ENCODE peak calls at places on chromosomes 3 and 15, in five cellular contexts. O is IMR-90, M is mammary epithelial cell, F is PC-3, U is neuronal stem cell. Y is an unnamed sample.

GRCh38 chr3:72082121-72082715 is 297.3 kb upstream of the PROK2 start:
- DNase-seq in F (no peak), O (no peak), M (no peak), U (no peak), Y (no peak)

GRCh38 chr3:73624363-73625123 is at the start of gene PDZRN3:
- DNase-seq in U (peak), F (no peak), O (peak), M (peak), Y (peak)

GRCh38 chr3:119149484-119149883 is 3.5 kb downstream of the TEX55 start:
- DNase-seq in O (peak), U (no peak), M (peak), F (peak), Y (no peak)

GRCh38 chr15:55823699-55824098 is 80.7 kb upstream of the PRTG start:
- DNase-seq in O (peak), F (no peak), U (no peak), M (no peak), Y (no peak)

GRCh38 chr3:11568503-11569155 is 75.1 kb downstream of the VGLL4 start:
- DNase-seq in M (peak), F (peak), O (peak), U (no peak), Y (peak)

GRCh38 chr3:195015021-195015420 is 255.9 kb downstream of the XXYLT1 start:
- DNase-seq in U (no peak), M (peak), F (no peak), O (no peak), Y (no peak)

GRCh38 chr3:115341208-115341607 is 194.1 kb upstream of the ZBTB20 start:
- DNase-seq in O (peak), U (no peak), F (peak), M (peak), Y (no peak)

GRCh38 chr15:31214864-31215489 is 111.7 kb upstream of the KLF13 start:
- DNase-seq in O (no peak), F (peak), U (no peak), M (peak), Y (peak)

GRCh38 chr3:62950227-62950626 is 75.0 kb upstream of the CADPS start:
- DNase-seq in U (no peak), F (no peak), O (no peak), M (no peak), Y (no peak)

GRCh38 chr15:75203017-75203907 is 1.6 kb downstream of the C15orf39 start:
- DNase-seq in F (peak), M (peak), U (no peak), O (peak), Y (peak)

GRCh38 chr3:56878046-56878445 is 76.3 kb upstream of the ARHGEF3 start:
- DNase-seq in U (no peak), O (peak), F (no peak), M (no peak), Y (no peak)

GRCh38 chr3:135106445-135106844 is 311.4 kb downstream of the EPHB1 start:
- DNase-seq in U (peak), O (peak), M (no peak), F (peak), Y (no peak)

GRCh38 chr3:94587291-94587690 is 524.4 kb downstream of the NSUN3 start:
- DNase-seq in F (peak), O (no peak), M (no peak), U (no peak), Y (no peak)

GRCh38 chr3:53531749-53532148 is 37.3 kb downstream of the CACNA1D start:
- DNase-seq in F (peak), U (no peak), O (no peak), M (no peak), Y (no peak)

GRCh38 chr3:9778102-9778501 is 8.4 kb upstream of the CAMK1 start:
- DNase-seq in F (peak), U (no peak), O (peak), M (peak), Y (no peak)

GRCh38 chr3:77065750-77066149 is 25.9 kb downstream of the ROBO2 start:
- DNase-seq in M (no peak), U (no peak), F (no peak), O (no peak), Y (no peak)

GRCh38 chr15:46409879-46410278 is 775.0 kb downstream of the SQOR start:
- DNase-seq in U (no peak), F (no peak), O (no peak), M (no peak), Y (no peak)

GRCh38 chr3:140456974-140457373 is 220.9 kb upstream of the TRIM42 start:
- DNase-seq in F (no peak), O (no peak), U (no peak), M (no peak), Y (no peak)

GRCh38 chr3:16671690-16672089 is 66.5 kb upstream of the DAZL start:
- DNase-seq in O (no peak), F (no peak), U (no peak), M (no peak), Y (no peak)

GRCh38 chr15:61195116-61196002 is 33.7 kb downstream of the RORA start:
- DNase-seq in U (peak), O (peak), M (peak), F (peak), Y (no peak)

GRCh38 chr15:57769266-57769665 is 62.8 kb downstream of the POLR2M start:
- DNase-seq in F (no peak), M (no peak), U (no peak), O (peak), Y (peak)

GRCh38 chr3:132343018-132343612 is 25.9 kb downstream of the ACP3 start:
- DNase-seq in U (peak), M (peak), F (peak), O (peak), Y (no peak)

GRCh38 chr3:38164966-38165721 is at the start of gene OXSR1:
- DNase-seq in F (peak), O (peak), M (peak), U (peak), Y (peak)

GRCh38 chr3:38163117-38163870 is 2.0 kb upstream of the OXSR1 start:
- DNase-seq in U (no peak), O (no peak), F (peak), M (no peak), Y (no peak)

GRCh38 chr3:38165722-38166387 is 518 bp downstream of the OXSR1 start:
- DNase-seq in O (peak), F (peak), U (no peak), M (no peak), Y (no peak)

GRCh38 chr3:38168151-38168987 is 3.0 kb downstream of the OXSR1 start:
- DNase-seq in F (peak), U (no peak), O (peak), M (peak), Y (no peak)

DNA sequence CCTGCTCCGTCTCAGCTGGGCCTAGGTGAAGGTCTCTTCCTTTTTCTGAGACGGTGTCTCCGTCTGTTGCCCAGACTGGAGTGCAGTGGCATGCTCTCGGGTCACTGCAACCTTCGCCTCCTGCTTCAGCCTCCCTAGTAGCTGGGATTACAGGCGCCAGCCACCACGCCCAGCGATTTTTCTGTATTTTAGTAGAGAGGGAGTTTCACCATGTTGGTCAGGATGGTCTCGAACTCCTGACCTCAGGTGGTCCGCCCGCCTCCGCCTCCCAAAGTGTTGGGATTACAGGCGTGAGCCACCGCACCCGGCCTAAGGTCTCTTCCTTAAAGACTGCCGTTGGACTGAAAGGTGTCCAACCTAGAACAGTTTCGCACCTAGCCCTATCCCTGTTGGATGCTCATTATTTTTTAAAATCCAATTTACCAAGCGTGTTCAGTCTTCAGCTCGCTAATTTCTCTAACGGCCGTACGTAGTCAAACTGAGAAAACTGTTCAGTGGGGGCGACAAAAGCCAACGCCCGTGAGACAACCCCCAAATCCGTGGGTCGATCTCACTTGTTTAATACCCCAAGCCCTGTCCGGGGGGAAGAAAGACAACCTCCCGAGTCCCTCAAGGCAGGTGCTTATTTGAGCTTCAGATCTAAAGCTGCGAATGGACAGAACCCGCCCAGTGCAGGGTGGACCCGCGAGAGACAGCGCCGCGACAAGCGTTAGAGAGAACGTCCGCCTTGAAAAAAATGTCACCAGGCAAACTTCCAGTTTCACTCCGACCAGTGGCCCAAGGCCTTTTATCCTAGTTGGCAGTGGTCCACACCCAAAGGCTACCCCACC is 986 bp upstream of the OXSR1 start:
- DNase-seq in O (no peak), M (no peak), F (no peak), U (no peak), Y (peak)
- H3K9ac ChIP-seq in O (peak), M (peak), F (peak), U (no peak), Y (peak)

DNA sequence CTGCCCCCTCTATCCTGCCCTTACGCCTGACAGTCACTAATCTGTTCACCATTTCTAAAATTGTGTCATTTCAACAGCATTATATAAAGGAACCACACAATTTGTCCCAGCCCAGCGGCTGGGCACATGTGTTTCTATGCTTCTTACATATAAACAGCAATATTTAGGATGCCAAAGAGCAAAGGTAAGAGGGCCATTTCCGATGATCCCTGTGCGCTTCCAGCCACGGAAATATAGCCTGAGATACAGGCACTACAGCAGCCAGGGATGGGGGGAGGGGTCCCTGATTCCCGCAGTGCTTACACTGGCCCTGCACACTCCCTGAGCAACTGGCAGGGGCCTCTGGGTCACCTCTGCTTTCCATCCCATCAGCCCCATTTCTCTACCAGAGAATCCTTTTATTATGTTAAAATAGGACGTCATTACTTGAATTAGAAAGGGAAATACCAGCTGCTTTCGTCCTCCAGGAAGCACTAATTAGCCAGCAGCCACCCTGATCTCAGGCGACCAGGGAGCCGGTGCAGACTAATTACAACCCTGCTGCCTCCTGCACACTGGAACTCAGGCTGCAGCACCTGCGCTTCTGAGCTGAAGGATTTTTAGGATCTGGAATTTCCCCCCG is 372.1 kb upstream of the ATP10A start:
- DNase-seq in U (peak), O (no peak), M (no peak), F (no peak), Y (no peak)
- H3K9ac ChIP-seq in U (no peak), O (no peak), M (no peak), F (no peak), Y (no peak)

DNA sequence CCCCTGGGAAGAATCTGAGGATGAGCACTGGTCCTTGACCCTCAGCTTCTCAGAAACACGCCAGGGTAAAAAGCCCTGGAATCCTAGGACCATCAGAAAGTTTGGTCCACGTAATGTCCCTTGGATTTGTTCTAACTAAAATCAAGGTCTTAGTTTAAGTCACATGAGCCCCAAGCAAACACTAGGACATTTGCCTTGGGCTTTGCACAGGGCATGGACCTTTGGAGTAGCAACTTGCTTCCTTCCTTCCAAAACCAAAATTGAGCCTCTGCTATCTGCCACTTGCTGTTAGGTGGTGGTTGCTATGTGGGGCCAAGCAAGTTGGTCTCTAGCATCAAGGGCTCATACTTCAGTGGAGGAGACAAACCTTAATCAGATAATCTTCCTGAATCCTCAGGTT is 4.0 kb upstream of the DAG1 start:
- DNase-seq in M (no peak), O (no peak), F (no peak), U (no peak), Y (no peak)
- H3K9ac ChIP-seq in M (no peak), O (no peak), F (no peak), U (no peak), Y (no peak)

GRCh38 chr3:187920871-187921270 is 175.6 kb upstream of the BCL6 start:
- DNase-seq in M (no peak), O (peak), F (no peak), U (no peak), Y (no peak)

GRCh38 chr3:187918081-187918644 is 172.9 kb upstream of the BCL6 start:
- DNase-seq in U (no peak), M (no peak), O (no peak), F (no peak), Y (no peak)

GRCh38 chr3:187919990-187920389 is 174.7 kb upstream of the BCL6 start:
- DNase-seq in F (no peak), U (no peak), O (peak), M (no peak), Y (no peak)

GRCh38 chr3:187919535-187919934 is 174.3 kb upstream of the BCL6 start:
- DNase-seq in O (no peak), U (no peak), F (no peak), M (no peak), Y (no peak)

GRCh38 chr3:187919018-187919417 is 173.8 kb upstream of the BCL6 start:
- DNase-seq in M (no peak), U (no peak), O (no peak), F (no peak), Y (no peak)
- H3K9ac ChIP-seq in M (no peak), U (no peak), O (no peak), F (no peak), Y (no peak)

GRCh38 chr3:14230729-14231128 is 52.1 kb downstream of the LSM3 start:
- DNase-seq in F (no peak), M (no peak), U (no peak), O (no peak), Y (no peak)
- H3K9ac ChIP-seq in F (no peak), M (no peak), U (no peak), O (no peak), Y (no peak)

GRCh38 chr15:69392352-69392751 is 21.8 kb upstream of the KIF23 start:
- DNase-seq in F (no peak), U (no peak), M (no peak), O (no peak), Y (no peak)

GRCh38 chr15:69393831-69394491 is 20.2 kb upstream of the KIF23 start:
- DNase-seq in M (peak), F (peak), U (no peak), O (no peak), Y (no peak)

GRCh38 chr15:69395460-69395859 is 18.7 kb upstream of the KIF23 start:
- DNase-seq in M (no peak), U (no peak), F (no peak), O (no peak), Y (no peak)

GRCh38 chr15:69395991-69396390 is 18.2 kb upstream of the KIF23 start:
- DNase-seq in O (no peak), U (no peak), M (no peak), F (no peak), Y (no peak)

DNA sequence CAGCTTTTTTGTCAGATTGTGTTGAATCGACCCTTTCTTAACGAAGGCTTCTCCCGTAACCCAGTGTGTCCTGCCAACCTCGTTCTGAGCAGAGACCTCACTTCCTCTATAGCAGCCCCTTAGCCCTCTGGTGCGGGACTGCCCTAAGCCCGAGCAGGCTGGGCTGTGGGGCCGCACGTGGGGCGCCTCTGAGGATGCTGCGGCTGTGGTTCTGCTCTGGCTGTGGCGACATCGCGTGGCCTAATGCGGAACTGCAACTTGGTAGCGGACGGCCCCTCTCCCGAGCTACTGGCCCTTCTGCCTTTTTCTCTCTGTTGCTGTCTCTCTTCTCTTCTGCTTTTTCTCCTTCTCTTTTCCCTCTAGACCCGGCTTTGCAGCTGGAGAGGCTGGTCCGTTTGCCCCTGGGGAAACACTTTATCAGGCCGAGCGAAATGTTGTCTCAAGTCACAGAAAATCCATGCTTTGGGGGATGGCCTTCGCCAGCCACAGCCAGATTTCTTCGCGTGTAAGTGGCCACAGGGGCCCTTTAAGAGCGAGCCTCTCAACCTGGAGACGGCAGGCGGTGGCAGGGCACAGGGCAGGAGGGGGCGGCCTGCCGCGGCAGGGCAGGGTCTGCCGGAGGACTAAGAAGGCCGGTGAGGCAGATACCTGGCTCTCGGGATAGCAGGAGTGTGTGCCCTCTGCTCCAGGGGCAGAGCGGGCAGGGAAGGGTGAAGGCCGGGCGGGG is 19.4 kb upstream of the KIF23 start:
- DNase-seq in U (peak), F (peak), M (peak), O (peak), Y (peak)
- H3K9ac ChIP-seq in U (no peak), F (peak), M (peak), O (no peak), Y (no peak)

GRCh38 chr15:39455502-39455991 is 125.3 kb upstream of the THBS1 start:
- DNase-seq in F (peak), O (peak), U (no peak), M (peak), Y (no peak)
- H3K9ac ChIP-seq in F (peak), O (no peak), U (no peak), M (no peak), Y (no peak)

GRCh38 chr15:80551348-80551747 is 143.8 kb upstream of the ABHD17C start:
- DNase-seq in F (no peak), M (no peak), O (no peak), U (no peak), Y (no peak)

GRCh38 chr15:80550219-80550909 is 144.7 kb upstream of the ABHD17C start:
- DNase-seq in F (peak), M (peak), U (no peak), O (peak), Y (no peak)

GRCh38 chr15:80549191-80549590 is 145.0 kb downstream of the ARNT2 start:
- DNase-seq in M (peak), F (peak), O (peak), U (no peak), Y (no peak)

GRCh38 chr15:80550910-80551265 is 144.2 kb upstream of the ABHD17C start:
- DNase-seq in O (peak), F (peak), M (peak), U (no peak), Y (no peak)

GRCh38 chr15:80549712-80550111 is 145.4 kb upstream of the ABHD17C start:
- DNase-seq in O (no peak), U (no peak), F (no peak), M (peak), Y (no peak)
- H3K9ac ChIP-seq in O (peak), U (no peak), F (no peak), M (no peak), Y (no peak)

Y was measured in kidney.